ENCODE peak calls at places on chromosomes 4 and X, in four cellular contexts. S, O, M and T are unnamed samples.

GRCh38 chr4:88285235-88285505 is 809 bp upstream of the PPM1K start:
- DNase-seq in S (no peak), O (no peak), M (no peak), T (no peak)

GRCh38 chr4:70651864-70652506 is 14.3 kb downstream of the JCHAIN start:
- DNase-seq in S (no peak), O (no peak), M (no peak), T (no peak)

GRCh38 chrX:76453737-76454406 is 26.4 kb downstream of the MAGEE1 start:
- DNase-seq in S (no peak), O (no peak), M (no peak), T (no peak)

GRCh38 chrX:94676285-94676684 is 1002.3 kb downstream of the FAM133A start:
- DNase-seq in S (peak; percentile 3), O (no peak), M (no peak), T (no peak)

GRCh38 chr4:169810325-169811323 is 52.9 kb upstream of the HPF1 start:
- DNase-seq in S (peak; percentile 50), O (peak; percentile 75), M (peak; percentile 66), T (peak; percentile 56)

GRCh38 chr4:138341739-138342415 is 99.7 kb upstream of the SLC7A11 start:
- DNase-seq in S (no peak), O (no peak), M (no peak), T (no peak)

GRCh38 chr4:90357117-90357710 is 230.0 kb downstream of the CCSER1 start:
- DNase-seq in S (peak; percentile 36), O (no peak), M (no peak), T (peak; percentile 48)

GRCh38 chr4:16051132-16051531 is 32.7 kb downstream of the PROM1 start:
- DNase-seq in S (no peak), O (no peak), M (no peak), T (no peak)

GRCh38 chrX:72105436-72105835 is 26.3 kb downstream of the RTL5 start:
- DNase-seq in S (no peak), O (no peak), M (no peak), T (no peak)

GRCh38 chr4:92303621-92304027 is at the start of gene GRID2:
- DNase-seq in S (peak; percentile 38), O (no peak), M (no peak), T (peak; percentile 6)

DNA sequence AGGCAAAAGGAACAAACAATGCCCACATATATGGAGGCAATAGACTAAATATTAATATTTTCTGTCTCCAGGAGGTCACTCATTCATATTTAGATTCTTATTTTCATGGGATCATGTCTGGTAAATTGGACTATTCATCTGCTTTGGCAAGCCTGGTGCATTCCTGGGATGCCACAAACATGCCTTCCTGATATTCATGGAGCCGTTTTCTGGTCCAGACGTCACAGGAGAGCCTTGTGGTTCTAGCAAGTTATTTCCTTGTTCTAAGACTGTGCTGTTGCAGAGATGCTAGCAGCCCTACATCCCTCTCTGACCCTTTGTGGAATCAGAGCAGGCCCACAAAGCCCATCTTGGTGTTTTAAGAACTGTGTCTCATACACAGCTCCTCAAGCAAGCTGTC is 16.1 kb upstream of the EXOSC9 start:
- DNase-seq in S (no peak), O (peak; percentile 5), M (no peak), T (peak; percentile 60)
- H3K4me1 ChIP-seq in S (no peaks in the 10 kb centered on the region), O (no peaks in the 10 kb centered on the region), M (no peaks in the 10 kb centered on the region), T (peaks cover 15% of the 10 kb centered on the region)

GRCh38 chr4:139849219-139849618 is 183.6 kb downstream of the MGST2 start:
- DNase-seq in S (no peak), O (no peak), M (no peak), T (no peak)

GRCh38 chr4:139852612-139853269 is 187.1 kb downstream of the MGST2 start:
- DNase-seq in S (no peak), O (no peak), M (no peak), T (no peak)

GRCh38 chr4:139853309-139853708 is 187.7 kb downstream of the MGST2 start:
- DNase-seq in S (peak; percentile 60), O (no peak), M (no peak), T (no peak)

GRCh38 chr4:139851133-139851532 is 185.5 kb downstream of the MGST2 start:
- DNase-seq in S (no peak), O (no peak), M (no peak), T (no peak)

DNA sequence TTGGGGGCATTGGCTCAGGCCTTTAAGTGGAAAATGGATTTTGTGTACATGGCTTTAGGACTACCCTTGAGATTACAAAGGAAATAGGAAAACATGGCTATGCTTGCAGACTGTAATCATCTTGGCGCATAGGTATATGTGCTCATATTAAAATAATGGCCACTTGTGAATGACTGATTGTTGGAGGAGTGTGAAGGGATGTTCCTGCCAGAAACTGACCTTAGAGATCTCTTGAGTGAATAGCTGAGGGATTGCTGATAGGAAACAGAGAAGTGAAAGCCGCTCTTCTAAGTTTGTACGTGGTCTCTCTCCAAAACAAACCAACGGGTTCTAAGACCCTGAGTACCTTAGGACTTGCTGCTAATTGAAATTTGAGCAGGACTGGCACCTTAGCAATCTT is 186.0 kb downstream of the MGST2 start:
- DNase-seq in S (no peak), O (no peak), M (no peak), T (no peak)
- H3K4me1 ChIP-seq in S (peaks cover 2% of the 10 kb centered on the region), O (no peaks in the 10 kb centered on the region), M (peaks cover 3% of the 10 kb centered on the region), T (peaks cover under 1% of the 10 kb centered on the region)

GRCh38 chr4:40195182-40196177 is 1.4 kb upstream of the RHOH start:
- DNase-seq in S (no peak), O (no peak), M (no peak), T (no peak)
- H3K4me1 ChIP-seq in S (peaks cover 5% of the 10 kb centered on the region), O (no peaks in the 10 kb centered on the region), M (peaks cover 10% of the 10 kb centered on the region), T (peaks cover 17% of the 10 kb centered on the region)

GRCh38 chr4:1711906-1712215 is 258 bp downstream of the SLBP start:
- DNase-seq in S (no peak), O (no peak), M (peak; percentile 39), T (no peak)
- H3K4me1 ChIP-seq in S (peaks cover 13% of the 10 kb centered on the region), O (peaks cover 35% of the 10 kb centered on the region), M (peaks cover 9% of the 10 kb centered on the region), T (peaks cover 20% of the 10 kb centered on the region)

DNA sequence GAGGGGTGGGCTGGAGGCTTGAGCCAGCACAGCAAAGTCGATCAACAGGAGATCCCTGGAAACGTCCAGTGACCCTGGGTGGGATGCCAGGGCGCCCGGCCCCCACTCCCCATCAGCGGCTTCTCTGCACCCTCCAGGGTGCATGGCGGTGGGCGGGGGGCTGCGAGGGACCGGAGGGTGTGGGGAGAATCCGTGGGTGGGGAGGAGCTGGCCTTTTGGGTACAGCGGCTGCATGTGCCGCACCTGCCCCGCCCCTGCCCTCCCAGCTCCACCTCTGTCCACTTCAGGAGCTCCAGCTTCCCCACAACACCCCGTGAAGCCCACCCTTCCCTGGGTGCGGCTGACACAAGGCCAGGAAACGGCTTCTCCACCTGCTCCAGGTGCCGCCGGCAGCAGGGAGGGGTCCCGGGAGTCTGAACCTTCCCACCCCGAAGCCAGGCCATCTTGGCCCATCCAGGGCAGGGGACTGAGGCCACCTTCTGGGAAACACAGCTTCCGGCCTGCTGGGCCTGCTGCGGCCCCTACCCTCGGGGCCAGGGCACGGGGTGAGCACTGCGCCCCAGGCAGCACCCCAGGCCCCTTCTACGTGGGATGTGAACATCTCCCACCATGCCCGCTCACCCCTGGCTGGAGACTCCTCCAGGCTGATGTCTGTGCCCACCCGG is 34.6 kb downstream of the CPLX1 start:
- DNase-seq in S (no peak), O (no peak), M (no peak), T (no peak)
- H3K4me1 ChIP-seq in S (peaks cover 44% of the 10 kb centered on the region), O (peaks cover 30% of the 10 kb centered on the region), M (peaks cover 10% of the 10 kb centered on the region), T (no peaks in the 10 kb centered on the region)

DNA sequence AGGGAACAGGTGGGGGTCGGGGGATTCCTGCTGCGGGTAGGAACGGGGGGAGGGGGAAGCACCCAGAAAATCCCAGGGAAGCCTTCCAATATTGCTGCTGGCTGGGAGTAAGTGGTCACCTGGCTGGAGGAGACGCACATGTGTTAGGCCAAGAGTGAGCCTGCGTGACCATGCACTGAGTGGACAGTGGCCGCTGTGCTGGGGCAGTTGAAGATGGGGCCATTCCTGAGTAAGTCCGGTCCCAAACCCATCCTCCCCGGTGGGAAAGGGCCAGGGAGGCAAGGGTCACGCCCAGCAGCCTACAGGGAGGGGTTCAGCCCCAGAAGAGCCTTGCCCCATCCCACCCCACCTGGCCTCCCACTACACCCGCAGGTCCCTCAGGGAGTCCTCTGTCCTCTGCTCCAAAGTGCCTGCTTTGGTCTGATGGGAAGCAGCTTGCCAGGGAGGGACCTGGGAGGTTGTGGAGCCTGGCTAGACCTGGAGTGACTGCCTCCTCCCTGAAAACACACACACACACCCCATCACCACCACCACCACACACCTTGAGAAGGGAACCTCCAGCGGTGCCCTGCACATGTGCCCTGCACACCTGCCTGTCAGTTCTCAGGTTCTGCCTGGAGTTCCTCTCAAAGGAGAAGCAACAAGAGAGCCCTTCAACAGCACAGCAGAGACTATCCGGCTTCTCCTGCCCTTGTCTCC is 6.1 kb downstream of the L1CAM start:
- DNase-seq in S (no peak), O (no peak), M (no peak), T (no peak)
- H3K4me1 ChIP-seq in S (peaks cover 9% of the 10 kb centered on the region), O (no peaks in the 10 kb centered on the region), M (no peaks in the 10 kb centered on the region), T (no peaks in the 10 kb centered on the region)

DNA sequence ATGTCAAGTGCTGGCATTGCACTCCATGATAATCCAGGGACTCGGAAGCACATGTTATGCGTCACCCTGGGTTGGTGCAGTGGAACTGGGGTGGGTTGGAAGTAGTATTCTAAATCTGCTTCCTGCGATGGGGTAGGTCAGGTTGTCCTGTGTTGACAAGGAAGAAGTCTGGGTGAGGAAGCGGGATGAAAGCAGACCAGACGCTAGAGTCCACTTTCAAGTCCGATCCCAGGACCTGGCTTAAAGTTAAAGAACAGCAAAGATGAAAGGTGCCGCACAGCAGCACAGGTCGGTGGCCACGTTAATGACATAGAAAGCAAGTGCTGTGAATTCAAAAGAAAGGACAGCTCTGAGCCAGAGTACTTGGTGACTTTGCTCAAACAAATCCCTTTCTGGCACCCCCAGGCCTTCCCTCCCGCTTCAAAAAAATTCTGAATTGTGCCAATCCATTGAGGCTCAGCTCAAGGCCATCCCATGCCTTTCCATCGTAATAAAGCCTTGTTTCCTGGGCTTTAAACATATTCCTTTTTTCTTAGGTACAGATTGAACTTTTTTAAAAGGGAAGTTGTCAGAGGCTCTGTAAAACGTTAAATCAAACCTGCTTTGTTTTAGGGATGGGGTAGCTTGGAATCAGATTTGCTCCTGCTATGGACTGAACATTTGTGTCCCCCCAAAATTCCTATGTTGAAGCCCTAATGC is 117.7 kb downstream of the PTTG2 start:
- DNase-seq in S (no peak), O (no peak), M (no peak), T (no peak)
- H3K4me1 ChIP-seq in S (no peaks in the 10 kb centered on the region), O (peaks cover 23% of the 10 kb centered on the region), M (peaks cover 8% of the 10 kb centered on the region), T (peaks cover 74% of the 10 kb centered on the region)